ENCODE peak calls at places on chromosomes 5 and 9, in four cellular contexts. C is GM12878, B is K562, W is HepG2. T is an unnamed sample.

GRCh38 chr5:179151521-179152118 is 91.4 kb downstream of the ZNF354C start:
- DNase-seq in C (no peak), B (no peak), W (no peak), T (no peak)

GRCh38 chr5:160312960-160313734 is 783 bp upstream of the CCNJL start:
- DNase-seq in C (no peak), B (no peak), W (no peak), T (no peak)

GRCh38 chr9:99231708-99232107 is 9.6 kb downstream of the SEC61B start:
- DNase-seq in C (peak; percentile 25), B (peak; percentile 53), W (peak; percentile 9), T (no peak)

GRCh38 chr9:90000925-90001324 is 396.1 kb downstream of the GADD45G start:
- DNase-seq in C (no peak), B (no peak), W (no peak), T (no peak)

GRCh38 chr5:108747111-108748009 is at the start of gene FER:
- DNase-seq in C (peak; percentile 58), B (peak; percentile 70), W (peak; percentile 12), T (peak; percentile 23)

GRCh38 chr5:140672455-140673186 is 755 bp downstream of the DND1 start:
- DNase-seq in C (no peak), B (peak; percentile 27), W (no peak), T (no peak)

GRCh38 chr5:92378961-92379611 is 996.0 kb upstream of the ARRDC3 start:
- DNase-seq in C (no peak), B (no peak), W (no peak), T (no peak)

GRCh38 chr5:132473019-132473531 is 17.5 kb downstream of the IRF1 start:
- DNase-seq in C (no peak), B (no peak), W (no peak), T (no peak)

GRCh38 chr9:131781069-131781468 is 41.2 kb upstream of the RAPGEF1 start:
- DNase-seq in C (no peak), B (no peak), W (no peak), T (no peak)

GRCh38 chr9:97721396-97721795 is 24.3 kb upstream of the XPA start:
- DNase-seq in C (no peak), B (no peak), W (no peak), T (no peak)

GRCh38 chr9:126036881-126037291 is 289.7 kb downstream of the PBX3 start:
- DNase-seq in C (no peak), B (no peak), W (no peak), T (no peak)

GRCh38 chr5:102921341-102922047 is 166.4 kb downstream of the PAM start:
- DNase-seq in C (no peak), B (no peak), W (no peak), T (no peak)

GRCh38 chr5:150163547-150164059 is 3.0 kb upstream of the CDX1 start:
- DNase-seq in C (no peak), B (peak; percentile 27), W (no peak), T (no peak)

GRCh38 chr9:109797006-109797405 is 17.0 kb downstream of the PALM2AKAP2 start:
- DNase-seq in C (no peak), B (no peak), W (no peak), T (no peak)

GRCh38 chr5:145568581-145568980 is 266.6 kb downstream of the PRELID2 start:
- DNase-seq in C (no peak), B (no peak), W (no peak), T (no peak)

GRCh38 chr5:73067213-73067612 is 53.2 kb upstream of the TMEM171 start:
- DNase-seq in C (no peak), B (no peak), W (no peak), T (no peak)

GRCh38 chr5:85320495-85320894 is 935.8 kb upstream of the EDIL3 start:
- DNase-seq in C (no peak), B (no peak), W (no peak), T (no peak)

GRCh38 chr5:58133631-58134296 is 326.1 kb downstream of the PLK2 start:
- DNase-seq in C (no peak), B (no peak), W (no peak), T (no peak)

GRCh38 chr5:12246016-12246415 is 341.8 kb upstream of the CTNND2 start:
- DNase-seq in C (no peak), B (no peak), W (no peak), T (no peak)

GRCh38 chr9:93540305-93540704 is 36.1 kb upstream of the PHF2 start:
- DNase-seq in C (no peak), B (no peak), W (no peak), T (no peak)

GRCh38 chr9:72444436-72444835 is 77.0 kb upstream of the TMC1 start:
- DNase-seq in C (no peak), B (no peak), W (no peak), T (no peak)

GRCh38 chr9:110095776-110096175 is 112.2 kb downstream of the C9orf152 start:
- DNase-seq in C (no peak), B (no peak), W (no peak), T (no peak)

GRCh38 chr5:173829826-173830225 is 58.3 kb upstream of the CPEB4 start:
- DNase-seq in C (no peak), B (peak; percentile 32), W (no peak), T (no peak)

GRCh38 chr9:131417264-131418142 is 23.6 kb downstream of the PRRC2B start:
- DNase-seq in C (peak; percentile 21), B (no peak), W (no peak), T (no peak)

GRCh38 chr5:154967419-154968024 is 26.6 kb downstream of the MRPL22 start:
- DNase-seq in C (no peak), B (no peak), W (no peak), T (peak; percentile 19)

GRCh38 chr9:81490605-81491331 is 198.6 kb downstream of the TLE1 start:
- DNase-seq in C (no peak), B (no peak), W (no peak), T (no peak)

GRCh38 chr5:95923918-95924559 is 37.6 kb downstream of the ELL2 start:
- DNase-seq in C (peak; percentile 60), B (no peak), W (no peak), T (no peak)

GRCh38 chr5:159184858-159185381 is 24.4 kb downstream of the RNF145 start:
- DNase-seq in C (no peak), B (no peak), W (no peak), T (no peak)

GRCh38 chr5:79070002-79070567 is 518 bp downstream of the BHMT2 start:
- DNase-seq in C (no peak), B (no peak), W (peak; percentile 15), T (no peak)

GRCh38 chr5:137735531-137736284 is at the start of gene KLHL3:
- DNase-seq in C (no peak), B (no peak), W (peak; percentile 13), T (peak; percentile 23)

GRCh38 chr5:163571755-163572154 is 66.3 kb downstream of the MAT2B start:
- DNase-seq in C (no peak), B (no peak), W (no peak), T (no peak)

GRCh38 chr5:59790399-59791130 is 103.0 kb downstream of the PDE4D start:
- DNase-seq in C (no peak), B (no peak), W (no peak), T (no peak)

GRCh38 chr5:165576678-165577275 is 2071.4 kb downstream of the MAT2B start:
- DNase-seq in C (no peak), B (no peak), W (no peak), T (no peak)

GRCh38 chr5:165574140-165574539 is 2068.7 kb downstream of the MAT2B start:
- DNase-seq in C (no peak), B (no peak), W (no peak), T (no peak)

GRCh38 chr5:165573445-165573844 is 2068.0 kb downstream of the MAT2B start:
- DNase-seq in C (no peak), B (no peak), W (no peak), T (no peak)
- TF ChIP-seq TARDBP in C (no peak), B (no peak), W (no peak), T (no peak)

GRCh38 chr9:69223605-69224004 is 49.5 kb downstream of the TJP2 start:
- DNase-seq in C (no peak), B (peak; percentile 50), W (peak; percentile 52), T (peak; percentile 69)
- TF ChIP-seq TARDBP in C (no peak), B (no peak), W (no peak), T (no peak)

DNA sequence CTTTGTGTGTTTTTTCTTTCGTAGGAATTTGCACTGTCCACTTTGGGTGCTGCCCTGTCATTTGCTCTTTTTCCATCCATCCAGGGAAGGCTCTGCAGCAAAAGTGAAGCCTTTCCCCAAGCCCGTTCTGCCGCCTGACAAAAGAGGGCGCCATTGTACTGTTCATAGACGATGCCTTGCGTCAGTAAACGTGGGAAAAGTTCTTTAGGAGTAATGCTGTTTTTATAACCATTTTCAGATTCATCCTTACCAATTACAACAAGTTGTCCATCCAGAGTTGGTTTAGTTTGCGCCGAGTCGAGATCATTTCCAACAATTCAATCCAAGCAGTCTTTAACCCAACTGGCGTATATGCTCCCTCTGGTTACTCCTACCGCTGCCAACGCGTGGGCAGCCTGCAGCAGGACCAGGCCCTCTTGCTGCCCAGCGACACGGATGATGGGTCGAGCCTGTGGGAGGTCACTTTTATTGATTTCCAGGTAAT is 34.3 kb upstream of the RPS23 start:
- DNase-seq in C (no peak), B (peak; percentile 60), W (peak; percentile 50), T (peak; percentile 67)
- TF ChIP-seq TARDBP in C (no peak), B (no peak), W (no peak), T (no peak)

GRCh38 chr5:65808818-65809217 is 86.8 kb downstream of the NLN start:
- DNase-seq in C (no peak), B (no peak), W (no peak), T (no peak)

GRCh38 chr5:65812648-65813047 is 90.6 kb downstream of the NLN start:
- DNase-seq in C (no peak), B (peak; percentile 17), W (no peak), T (no peak)

GRCh38 chr5:65811004-65811403 is 89.0 kb downstream of the NLN start:
- DNase-seq in C (no peak), B (no peak), W (no peak), T (no peak)

GRCh38 chr5:65809817-65810531 is 88.0 kb downstream of the NLN start:
- DNase-seq in C (no peak), B (peak; percentile 17), W (no peak), T (no peak)

GRCh38 chr5:65811895-65812294 is 89.9 kb downstream of the NLN start:
- DNase-seq in C (no peak), B (no peak), W (no peak), T (no peak)
- TF ChIP-seq TARDBP in C (no peak), B (no peak), W (no peak), T (no peak)

DNA sequence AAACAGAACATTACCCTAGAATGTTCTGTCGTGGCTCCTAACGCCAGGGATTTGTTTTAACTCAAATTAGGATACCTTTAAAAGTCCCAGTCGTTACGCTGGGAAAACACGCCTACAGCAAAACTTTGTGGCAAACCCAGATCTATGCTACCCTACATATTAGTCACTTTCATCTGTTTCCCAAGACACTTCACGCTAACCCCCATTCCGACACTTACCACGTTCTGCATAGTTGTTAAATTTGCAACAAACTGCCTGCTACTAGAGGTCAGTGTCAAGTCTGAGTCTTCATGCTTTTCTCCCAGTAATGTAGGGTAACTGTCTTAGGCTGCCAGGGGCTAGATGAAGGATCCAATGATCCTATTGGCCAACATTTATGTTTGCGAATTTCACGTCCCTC is 140.3 kb downstream of the RASEF start:
- DNase-seq in C (no peak), B (no peak), W (no peak), T (no peak)
- TF ChIP-seq TARDBP in C (no peak), B (no peak), W (no peak), T (no peak)